ENCODE peak calls at places on chromosome 22, in six cellular contexts. One of them, this sample, is unnamed.

GRCh38 chr22:20810645-20811044 is 36.7 kb downstream of the SERPIND1 start:
- DNase-seq in GM23338: no peak
- DNase-seq in HCT116: no peak
- DNase-seq in MM.1S: no peak
- DNase-seq in PC-3: no peak
- DNase-seq in neural progenitor cell: no peak
- DNase-seq in this sample: no peak

GRCh38 chr22:23749747-23750373 is 1.1 kb downstream of the ZNF70 start:
- DNase-seq in HCT116: no peak
- DNase-seq in MM.1S: no peak
- DNase-seq in GM23338: no peak
- DNase-seq in PC-3: no peak
- DNase-seq in neural progenitor cell: no peak
- DNase-seq in this sample: no peak

GRCh38 chr22:30600925-30601324 is 6.0 kb upstream of the TCN2 start:
- DNase-seq in HCT116: no peak
- DNase-seq in neural progenitor cell: no peak
- DNase-seq in GM23338: no peak
- DNase-seq in PC-3: no peak
- DNase-seq in MM.1S: no peak
- DNase-seq in this sample: no peak

GRCh38 chr22:33350961-33351360 is 292.8 kb upstream of the SYN3 start:
- DNase-seq in PC-3: no peak
- DNase-seq in MM.1S: no peak
- DNase-seq in GM23338: no peak
- DNase-seq in HCT116: no peak
- DNase-seq in neural progenitor cell: no peak
- DNase-seq in this sample: no peak

GRCh38 chr22:30302810-30303138 is 13.5 kb upstream of the CASTOR1 start:
- DNase-seq in HCT116: no peak
- DNase-seq in neural progenitor cell: no peak
- DNase-seq in PC-3: no peak
- DNase-seq in MM.1S: no peak
- DNase-seq in GM23338: no peak
- DNase-seq in this sample: no peak

GRCh38 chr22:43298062-43298801 is 44.9 kb downstream of the SCUBE1 start:
- DNase-seq in GM23338: no peak
- DNase-seq in HCT116: no peak
- DNase-seq in neural progenitor cell: peak; percentile 22
- DNase-seq in PC-3: no peak
- DNase-seq in MM.1S: no peak
- DNase-seq in this sample: no peak

GRCh38 chr22:39416319-39416718 is 16.7 kb downstream of the TAB1 start:
- DNase-seq in MM.1S: no peak
- DNase-seq in GM23338: no peak
- DNase-seq in PC-3: no peak
- DNase-seq in HCT116: no peak
- DNase-seq in neural progenitor cell: no peak
- DNase-seq in this sample: no peak

GRCh38 chr22:28043269-28043668 is 124.2 kb upstream of the PITPNB start:
- DNase-seq in MM.1S: no peak
- DNase-seq in PC-3: no peak
- DNase-seq in neural progenitor cell: no peak
- DNase-seq in GM23338: no peak
- DNase-seq in HCT116: no peak
- DNase-seq in this sample: no peak

GRCh38 chr22:47282366-47282765 is 519.9 kb downstream of the TBC1D22A start:
- DNase-seq in neural progenitor cell: no peak
- DNase-seq in HCT116: no peak
- DNase-seq in GM23338: no peak
- DNase-seq in PC-3: no peak
- DNase-seq in MM.1S: no peak
- DNase-seq in this sample: no peak

GRCh38 chr22:20761536-20761935 is 12.4 kb upstream of the SERPIND1 start:
- DNase-seq in HCT116: no peak
- DNase-seq in MM.1S: no peak
- DNase-seq in GM23338: no peak
- DNase-seq in PC-3: no peak
- DNase-seq in neural progenitor cell: no peak
- DNase-seq in this sample: no peak

GRCh38 chr22:44256860-44257560 is 55.7 kb downstream of the SHISAL1 start:
- DNase-seq in HCT116: no peak
- DNase-seq in GM23338: no peak
- DNase-seq in neural progenitor cell: peak; percentile 70
- DNase-seq in MM.1S: no peak
- DNase-seq in PC-3: no peak
- DNase-seq in this sample: no peak

GRCh38 chr22:30891781-30892180 is 76.8 kb downstream of the MORC2 start:
- DNase-seq in HCT116: no peak
- DNase-seq in neural progenitor cell: no peak
- DNase-seq in PC-3: no peak
- DNase-seq in MM.1S: no peak
- DNase-seq in GM23338: no peak
- DNase-seq in this sample: no peak

GRCh38 chr22:50209893-50210292 is 9.1 kb downstream of the SELENOO start:
- DNase-seq in MM.1S: peak; percentile 67
- DNase-seq in neural progenitor cell: peak; percentile 65
- DNase-seq in PC-3: peak; percentile 66
- DNase-seq in GM23338: peak; percentile 75
- DNase-seq in HCT116: no peak
- DNase-seq in this sample: peak; percentile 78

GRCh38 chr22:49564054-49564453 is 263.6 kb downstream of the BRD1 start:
- DNase-seq in GM23338: no peak
- DNase-seq in neural progenitor cell: no peak
- DNase-seq in MM.1S: no peak
- DNase-seq in PC-3: no peak
- DNase-seq in HCT116: no peak
- DNase-seq in this sample: no peak

GRCh38 chr22:31084811-31085492 is 3.8 kb downstream of the SMTN start:
- DNase-seq in HCT116: no peak
- DNase-seq in neural progenitor cell: peak; percentile 90
- DNase-seq in GM23338: peak; percentile 98
- DNase-seq in MM.1S: peak; percentile 88
- DNase-seq in PC-3: no peak
- DNase-seq in this sample: peak; percentile 86

GRCh38 chr22:40473703-40474102 is 103.3 kb downstream of the SGSM3 start:
- DNase-seq in PC-3: no peak
- DNase-seq in neural progenitor cell: no peak
- DNase-seq in HCT116: no peak
- DNase-seq in GM23338: no peak
- DNase-seq in MM.1S: no peak
- DNase-seq in this sample: no peak

GRCh38 chr22:49964493-49965290 is 4.1 kb downstream of the PIM3 start:
- DNase-seq in PC-3: no peak
- DNase-seq in MM.1S: peak; percentile 5
- DNase-seq in GM23338: no peak
- DNase-seq in HCT116: no peak
- DNase-seq in neural progenitor cell: peak; percentile 1
- DNase-seq in this sample: no peak

GRCh38 chr22:44088976-44089570 is 65.0 kb downstream of the PARVB start:
- DNase-seq in GM23338: no peak
- DNase-seq in neural progenitor cell: no peak
- DNase-seq in HCT116: no peak
- DNase-seq in MM.1S: no peak
- DNase-seq in PC-3: no peak
- DNase-seq in this sample: no peak

GRCh38 chr22:23216331-23217170 is 36.2 kb downstream of the BCR start:
- DNase-seq in HCT116: no peak
- DNase-seq in PC-3: no peak
- DNase-seq in neural progenitor cell: no peak
- DNase-seq in MM.1S: no peak
- DNase-seq in GM23338: no peak
- DNase-seq in this sample: peak; percentile 47

GRCh38 chr22:38871360-38872171 is 450 bp downstream of the CBX6 start:
- DNase-seq in HCT116: no peak
- DNase-seq in PC-3: no peak
- DNase-seq in MM.1S: peak; percentile 33
- DNase-seq in GM23338: peak; percentile 53
- DNase-seq in neural progenitor cell: peak; percentile 46
- DNase-seq in this sample: peak; percentile 42

GRCh38 chr22:20164863-20165262 is 14.0 kb upstream of the CCDC188 start:
- DNase-seq in MM.1S: no peak
- DNase-seq in neural progenitor cell: no peak
- DNase-seq in PC-3: no peak
- DNase-seq in GM23338: no peak
- DNase-seq in HCT116: no peak
- DNase-seq in this sample: no peak

GRCh38 chr22:37633693-37634504 is 5.6 kb upstream of the SH3BP1 start:
- DNase-seq in GM23338: peak; percentile 86
- DNase-seq in MM.1S: no peak
- DNase-seq in PC-3: no peak
- DNase-seq in HCT116: no peak
- DNase-seq in neural progenitor cell: peak; percentile 82
- DNase-seq in this sample: peak; percentile 65

GRCh38 chr22:37631448-37632173 is 7.9 kb upstream of the SH3BP1 start:
- DNase-seq in MM.1S: no peak
- DNase-seq in PC-3: no peak
- DNase-seq in neural progenitor cell: no peak
- DNase-seq in HCT116: no peak
- DNase-seq in GM23338: no peak
- DNase-seq in this sample: no peak

GRCh38 chr22:37633082-37633692 is 6.3 kb upstream of the SH3BP1 start:
- DNase-seq in neural progenitor cell: no peak
- DNase-seq in MM.1S: no peak
- DNase-seq in GM23338: no peak
- DNase-seq in PC-3: no peak
- DNase-seq in HCT116: no peak
- DNase-seq in this sample: no peak

GRCh38 chr22:37630839-37631435 is 8.5 kb upstream of the SH3BP1 start:
- DNase-seq in MM.1S: no peak
- DNase-seq in HCT116: no peak
- DNase-seq in PC-3: no peak
- DNase-seq in GM23338: no peak
- DNase-seq in neural progenitor cell: no peak
- DNase-seq in this sample: no peak

GRCh38 chr22:37632174-37633081 is 7.0 kb upstream of the SH3BP1 start:
- DNase-seq in GM23338: no peak
- DNase-seq in MM.1S: no peak
- DNase-seq in HCT116: no peak
- DNase-seq in neural progenitor cell: no peak
- DNase-seq in PC-3: no peak
- DNase-seq in this sample: no peak
- H3K4me1 ChIP-seq in GM23338: peaks cover 27% of the 10 kb centered on the region
- H3K4me1 ChIP-seq in MM.1S: peaks cover 20% of the 10 kb centered on the region
- H3K4me1 ChIP-seq in HCT116: peaks cover 24% of the 10 kb centered on the region
- H3K4me1 ChIP-seq in neural progenitor cell: peaks cover 17% of the 10 kb centered on the region
- H3K4me1 ChIP-seq in PC-3: no peaks in the 10 kb centered on the region
- H3K4me1 ChIP-seq in this sample: peaks cover 36% of the 10 kb centered on the region

GRCh38 chr22:29224859-29225410 is 19.2 kb downstream of the EMID1 start:
- DNase-seq in PC-3: no peak
- DNase-seq in neural progenitor cell: no peak
- DNase-seq in MM.1S: no peak
- DNase-seq in HCT116: no peak
- DNase-seq in GM23338: no peak
- DNase-seq in this sample: no peak
- TF ChIP-seq EZH2phosphoT487 in PC-3: no peak
- TF ChIP-seq EZH2phosphoT487 in neural progenitor cell: no peak
- TF ChIP-seq EZH2phosphoT487 in MM.1S: no peak
- TF ChIP-seq EZH2phosphoT487 in HCT116: no peak
- TF ChIP-seq EZH2phosphoT487 in GM23338: no peak
- TF ChIP-seq EZH2phosphoT487 in this sample: no peak

DNA sequence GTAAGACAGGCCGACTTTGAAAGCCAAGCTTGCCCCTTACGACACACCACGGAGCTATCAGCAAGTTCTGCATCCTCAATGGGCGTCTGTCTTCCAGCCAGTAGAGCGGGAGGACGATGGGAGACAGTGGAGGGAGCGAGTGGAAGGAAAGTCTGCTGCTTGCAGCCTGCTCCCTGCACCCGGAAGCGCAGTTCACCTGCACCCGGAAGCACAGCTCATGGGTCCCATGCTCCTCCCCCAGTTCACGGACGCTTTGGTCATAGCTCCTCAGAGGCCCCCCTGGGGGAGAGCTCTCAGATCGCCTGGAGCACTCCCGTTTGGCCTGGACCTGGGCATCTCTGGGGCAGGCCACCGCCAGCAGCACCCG is 51.3 kb downstream of the FBLN1 start:
- DNase-seq in HCT116: no peak
- DNase-seq in MM.1S: peak; percentile 35
- DNase-seq in PC-3: no peak
- DNase-seq in neural progenitor cell: no peak
- DNase-seq in GM23338: no peak
- DNase-seq in this sample: peak; percentile 12
- H2AFZ ChIP-seq in HCT116: no peak overlapping the region
- H2AFZ ChIP-seq in MM.1S: peak overlapping the region; percentile 61
- H2AFZ ChIP-seq in PC-3: peak overlapping the region; percentile 84
- H2AFZ ChIP-seq in neural progenitor cell: no peak overlapping the region
- H2AFZ ChIP-seq in GM23338: no peak overlapping the region
- H2AFZ ChIP-seq in this sample: peak overlapping the region; percentile 43

GRCh38 chr22:42180349-42180842 is 49.8 kb upstream of the CYP2D6 start:
- DNase-seq in GM23338: no peak
- DNase-seq in MM.1S: no peak
- DNase-seq in neural progenitor cell: no peak
- DNase-seq in HCT116: no peak
- DNase-seq in PC-3: no peak
- DNase-seq in this sample: no peak
- H3K4me1 ChIP-seq in GM23338: no peaks in the 10 kb centered on the region
- H3K4me1 ChIP-seq in MM.1S: no peaks in the 10 kb centered on the region
- H3K4me1 ChIP-seq in neural progenitor cell: peaks cover 3% of the 10 kb centered on the region
- H3K4me1 ChIP-seq in HCT116: no peaks in the 10 kb centered on the region
- H3K4me1 ChIP-seq in PC-3: no peaks in the 10 kb centered on the region
- H3K4me1 ChIP-seq in this sample: no peaks in the 10 kb centered on the region

This sample was measured in OCI-LY7.